ENCODE peak calls at places on chromosomes 13 and 19, in five cellular contexts. O, Y, S, J and T are unnamed samples.

GRCh38 chr13:108425056-108425455 is 155.5 kb downstream of the TNFSF13B start:
- DNase-seq in O (no peak), J (no peak), S (no peak), Y (peak; percentile 41), T (no peak)

GRCh38 chr13:110680852-110681251 is 25.1 kb downstream of the CARS2 start:
- DNase-seq in J (no peak), O (peak; percentile 43), Y (no peak), S (no peak), T (peak; percentile 16)

GRCh38 chr19:6393982-6394412 is 1.0 kb upstream of the GTF2F1 start:
- DNase-seq in J (no peak), S (no peak), Y (no peak), O (no peak), T (no peak)

GRCh38 chr13:71606818-71607217 is 260.2 kb downstream of the DACH1 start:
- DNase-seq in O (no peak), S (no peak), Y (no peak), J (no peak), T (no peak)

GRCh38 chr19:3575260-3575741 is 2.6 kb downstream of the HMG20B start:
- DNase-seq in S (no peak), J (no peak), O (no peak), Y (no peak), T (no peak)

GRCh38 chr19:31553112-31553843 is 204.0 kb upstream of the TSHZ3 start:
- DNase-seq in O (no peak), Y (no peak), S (no peak), J (no peak), T (peak; percentile 94)

GRCh38 chr19:12721656-12722565 is 1.8 kb downstream of the TNPO2 start:
- DNase-seq in S (no peak), O (peak; percentile 89), J (peak; percentile 75), Y (peak; percentile 85), T (peak; percentile 80)

GRCh38 chr19:9878511-9879196 is 43.5 kb downstream of the PIN1 start:
- DNase-seq in Y (no peak), O (no peak), S (no peak), J (no peak), T (no peak)

GRCh38 chr13:113897161-113897560 is 33.3 kb upstream of the GAS6 start:
- DNase-seq in O (no peak), S (no peak), J (peak; percentile 7), Y (peak; percentile 99), T (peak; percentile 29)

GRCh38 chr19:47682939-47683338 is 30.3 kb upstream of the EHD2 start:
- DNase-seq in J (no peak), O (no peak), Y (peak; percentile 86), S (no peak), T (no peak)

GRCh38 chr13:47794963-47795362 is 206.1 kb downstream of the SUCLA2 start:
- DNase-seq in J (no peak), O (no peak), S (no peak), Y (no peak), T (peak; percentile 8)

GRCh38 chr19:20471441-20471840 is 94.1 kb downstream of the ZNF737 start:
- DNase-seq in S (no peak), O (no peak), Y (no peak), J (no peak), T (no peak)

GRCh38 chr19:20470345-20471119 is 95.0 kb downstream of the ZNF737 start:
- DNase-seq in O (no peak), Y (no peak), S (no peak), J (no peak), T (no peak)

GRCh38 chr19:20472854-20473253 is 92.7 kb downstream of the ZNF737 start:
- DNase-seq in J (no peak), Y (no peak), S (no peak), O (no peak), T (no peak)
- H3K9me3 ChIP-seq in J (no peaks in the 10 kb centered on the region), Y (no peaks in the 10 kb centered on the region), S (no peaks in the 10 kb centered on the region), O (no peaks in the 10 kb centered on the region), T (no peaks in the 10 kb centered on the region)

DNA sequence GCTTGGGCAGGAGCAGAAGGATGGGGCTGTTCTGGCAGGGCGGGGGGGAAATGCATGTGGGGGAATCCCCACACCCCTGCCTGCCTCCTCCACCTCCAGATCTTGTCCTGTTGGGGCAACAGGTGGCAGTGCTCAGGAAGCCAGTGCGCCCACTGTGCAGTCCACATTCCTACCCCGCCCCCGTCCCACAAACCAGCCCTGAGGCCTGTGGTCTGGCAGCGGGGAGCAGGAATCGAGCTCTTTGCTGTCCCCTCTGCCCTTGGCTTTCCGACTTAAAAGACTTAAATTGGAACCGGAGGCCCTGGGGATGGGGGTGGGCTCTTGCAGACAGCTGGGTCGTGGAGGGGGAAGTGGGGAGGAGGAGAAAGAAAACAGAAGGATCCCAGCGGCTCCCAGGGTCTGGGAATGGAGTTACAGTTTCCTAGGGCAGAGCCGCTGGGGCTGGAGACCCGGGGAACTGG is 4.3 kb downstream of the NANOS3 start:
- DNase-seq in O (no peak), J (no peak), Y (peak; percentile 72), S (no peak), T (peak; percentile 96)
- H3K4me3 ChIP-seq in O (no peak overlapping the region), J (no peak overlapping the region), Y (no peak overlapping the region), S (no peak overlapping the region), T (peak overlapping the region; percentile 20)

DNA sequence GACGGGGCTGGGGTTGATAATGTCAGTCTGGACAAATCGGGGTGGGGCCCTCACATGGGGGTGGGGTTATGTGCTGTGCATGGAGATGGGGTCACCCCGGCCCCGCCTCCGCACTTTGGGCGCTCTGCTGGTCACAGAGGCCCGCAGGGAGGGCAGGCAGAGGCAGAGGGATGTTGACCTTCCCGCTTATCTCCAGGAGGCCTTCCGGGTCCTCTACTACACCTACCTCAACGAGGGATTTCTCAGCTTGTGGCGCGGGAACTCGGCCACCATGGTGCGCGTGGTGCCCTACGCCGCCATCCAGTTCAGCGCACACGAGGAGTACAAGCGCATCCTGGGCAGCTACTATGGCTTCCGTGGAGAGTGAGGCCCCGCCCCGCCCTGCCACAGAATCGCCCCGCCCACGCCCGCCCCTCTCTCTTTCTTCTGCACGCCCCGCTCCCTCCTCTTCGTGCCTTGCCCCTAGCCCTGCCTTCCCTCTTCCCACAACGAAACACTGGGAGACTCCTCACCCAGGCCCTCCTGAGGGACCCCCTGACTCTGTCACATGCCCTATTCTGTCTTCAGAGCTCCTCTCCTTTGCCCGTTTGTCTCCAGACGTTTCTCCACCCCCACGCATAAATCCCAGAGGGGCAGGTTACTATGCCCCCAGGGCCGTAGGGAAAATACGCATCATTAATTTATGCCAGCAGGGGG is 32.8 kb downstream of the TMEM161A start:
- DNase-seq in O (peak; percentile 95), S (peak; percentile 57), J (peak; percentile 84), Y (peak; percentile 52), T (peak; percentile 95)
- H3K27ac ChIP-seq in O (peak overlapping the region; percentile 75), S (peak overlapping the region; percentile 32), J (peak overlapping the region; percentile 73), Y (peak overlapping the region; percentile 10), T (peak overlapping the region; percentile 78)

GRCh38 chr19:51965583-51965982 is 21.1 kb downstream of the ZNF350 start:
- DNase-seq in Y (no peak), O (no peak), J (no peak), S (no peak), T (no peak)

DNA sequence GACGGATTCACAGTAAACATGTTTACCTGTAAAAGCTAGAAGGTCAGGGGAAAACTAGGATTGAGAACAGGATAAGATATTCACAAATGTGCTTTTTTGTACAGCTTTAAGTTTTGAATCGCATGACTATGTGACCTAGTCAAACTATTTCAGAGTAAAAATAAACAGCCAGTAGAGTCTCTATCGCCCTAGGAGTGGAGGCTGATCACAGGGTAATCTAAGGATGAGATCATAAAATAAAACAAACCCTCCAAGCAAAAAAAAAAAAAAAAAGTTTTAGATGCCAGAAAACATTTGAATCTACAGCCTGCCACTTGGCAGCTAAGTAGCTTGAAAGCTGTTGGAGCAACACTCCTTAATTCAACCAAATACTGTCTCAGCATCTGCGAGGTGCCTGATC is 26.8 kb downstream of the ZNF350 start:
- DNase-seq in O (no peak), J (no peak), Y (no peak), S (no peak), T (no peak)
- H3K9me3 ChIP-seq in O (peaks cover 6% of the 10 kb centered on the region), J (no peaks in the 10 kb centered on the region), Y (peaks cover under 1% of the 10 kb centered on the region), S (no peaks in the 10 kb centered on the region), T (no peaks in the 10 kb centered on the region)

DNA sequence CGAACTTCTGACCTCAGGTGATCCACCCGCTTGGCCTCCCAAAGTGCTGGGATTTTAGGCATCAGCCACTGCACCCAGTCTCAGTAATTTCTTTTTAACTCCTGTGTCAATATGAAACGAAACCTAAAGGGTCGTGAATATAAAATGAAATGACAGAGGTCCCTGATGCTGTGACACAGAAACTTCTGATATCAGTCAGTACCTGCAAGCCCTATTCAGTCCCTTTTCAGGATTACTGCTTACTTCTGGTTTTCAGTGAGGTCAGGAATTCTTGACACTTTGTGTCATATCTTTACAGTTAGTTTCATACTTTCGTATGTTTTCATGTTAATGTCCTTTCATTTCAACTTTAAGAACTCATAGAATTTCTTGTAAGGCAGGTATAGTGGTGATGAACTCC is 58.7 kb downstream of the RNF17 start:
- DNase-seq in O (no peak), Y (no peak), S (no peak), J (no peak), T (no peak)
- H3K4me3 ChIP-seq in O (no peak overlapping the region), Y (no peak overlapping the region), S (no peak overlapping the region), J (no peak overlapping the region), T (no peak overlapping the region)

GRCh38 chr19:45403781-45404556 is 900 bp downstream of the PPP1R13L start:
- DNase-seq in S (no peak), Y (no peak), O (peak; percentile 78), J (peak; percentile 37), T (no peak)

GRCh38 chr19:45403272-45403671 is 1.6 kb downstream of the PPP1R13L start:
- DNase-seq in Y (no peak), S (no peak), O (no peak), J (no peak), T (no peak)

GRCh38 chr19:45406165-45406956 is at the start of gene POLR1G:
- DNase-seq in J (peak; percentile 72), O (peak; percentile 84), S (peak; percentile 64), Y (peak; percentile 86), T (peak; percentile 81)

GRCh38 chr19:45405435-45406164 is 731 bp upstream of the PPP1R13L start:
- DNase-seq in O (peak; percentile 90), S (peak; percentile 81), Y (peak; percentile 87), J (peak; percentile 88), T (peak; percentile 94)

GRCh38 chr19:45404557-45405434 is at the start of gene PPP1R13L:
- DNase-seq in O (peak; percentile 76), J (peak; percentile 75), S (no peak), Y (peak; percentile 82), T (no peak)
- H3K27ac ChIP-seq in O (peak within 1 kb of the TSS; percentile 98), J (peak within 1 kb of the TSS; percentile 94), S (peak within 1 kb of the TSS; percentile 90), Y (peak within 1 kb of the TSS; percentile 98), T (peak within 1 kb of the TSS; percentile 96)

DNA sequence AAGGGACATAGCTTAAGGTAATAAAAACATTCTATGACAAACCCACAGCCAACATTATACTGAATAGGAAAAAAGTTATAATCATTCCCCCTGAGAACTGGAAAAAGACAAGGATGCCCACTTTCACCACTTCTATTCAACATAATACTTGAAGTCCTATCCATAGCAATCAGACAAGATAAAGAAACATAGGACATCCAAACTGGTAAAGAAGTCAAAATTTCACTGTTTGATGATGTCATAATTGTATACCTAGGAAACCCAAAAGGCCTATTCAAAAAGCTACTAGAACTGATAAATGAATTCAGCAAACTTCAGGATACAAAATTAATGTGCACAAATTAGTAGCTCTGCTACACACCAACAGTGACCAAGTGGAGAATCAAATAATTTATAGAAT is 1590.0 kb upstream of the PCDH20 start:
- DNase-seq in Y (no peak), J (no peak), S (no peak), O (no peak), T (no peak)
- H3K9me3 ChIP-seq in Y (no peaks in the 10 kb centered on the region), J (no peaks in the 10 kb centered on the region), S (no peaks in the 10 kb centered on the region), O (no peaks in the 10 kb centered on the region), T (peaks cover 7% of the 10 kb centered on the region)